ENCODE peak calls at places on chromosome 20, in ten cellular contexts. T is fibroblast of villous mesenchyme; A is NCI-H226; E is hippocampal formation; F is activated CD4-positive, alpha-beta T cell treated with anti-CD3 and anti-CD28 coated beads, Interleukin-2, amount 50 U/mL, for 48 hours; J is uterus; H is breast epithelium; S is heart left ventricle; C is tibial artery; K is suprapubic skin. I is an unnamed sample.

GRCh38 chr20:52446421-52447231 is 255.0 kb upstream of the ZFP64 start:
- DNase-seq in T (no peak), A (peak; percentile 84), E (no peak), F (no peak), J (no peak), H (no peak), S (no peak), C (no peak), K (no peak), I (no peak)

GRCh38 chr20:17938889-17939619 is 29.5 kb downstream of the SNX5 start:
- DNase-seq in T (peak; percentile 74), A (peak; percentile 19), E (peak; percentile 33), F (peak; percentile 59), J (peak; percentile 69), H (no peak), S (peak; percentile 69), C (peak; percentile 58), K (no peak), I (no peak)

GRCh38 chr20:25087186-25087929 is 5.4 kb upstream of the VSX1 start:
- DNase-seq in T (no peak), A (no peak), E (no peak), F (no peak), J (no peak), H (no peak), S (no peak), C (no peak), K (no peak), I (no peak)

GRCh38 chr20:3161316-3162079 is 1.8 kb upstream of the FASTKD5 start:
- DNase-seq in T (no peak), A (no peak), E (no peak), F (no peak), J (no peak), H (no peak), S (no peak), C (no peak), K (no peak), I (no peak)

GRCh38 chr20:23092409-23092756 is 6.3 kb upstream of the CD93 start:
- DNase-seq in T (no peak), A (peak; percentile 12), E (no peak), F (no peak), J (no peak), H (no peak), S (no peak), C (no peak), K (no peak), I (no peak)

GRCh38 chr20:62624719-62625455 is 17.4 kb upstream of the SLCO4A1 start:
- DNase-seq in T (no peak), A (no peak), E (no peak), F (no peak), J (no peak), H (peak; percentile 49), S (no peak), C (peak; percentile 72), K (no peak), I (no peak)

GRCh38 chr20:52494244-52494643 is 302.7 kb upstream of the ZFP64 start:
- DNase-seq in T (peak; percentile 77), A (peak; percentile 85), E (no peak), F (peak; percentile 55), J (peak; percentile 17), H (no peak), S (no peak), C (no peak), K (no peak), I (no peak)

GRCh38 chr20:53940883-53941546 is 129.4 kb downstream of the BCAS1 start:
- DNase-seq in T (peak; percentile 78), A (peak; percentile 53), E (peak; percentile 25), F (no peak), J (no peak), H (no peak), S (peak; percentile 52), C (peak; percentile 47), K (no peak), I (peak; percentile 63)

GRCh38 chr20:496126-496696 is 33.9 kb upstream of the TBC1D20 start:
- DNase-seq in T (peak; percentile 91), A (no peak), E (no peak), F (no peak), J (no peak), H (no peak), S (no peak), C (no peak), K (no peak), I (no peak)

GRCh38 chr20:64164123-64164836 is at the start of gene MYT1:
- DNase-seq in T (no peak), A (no peak), E (no peak), F (no peak), J (no peak), H (no peak), S (no peak), C (no peak), K (no peak), I (no peak)

GRCh38 chr20:49186535-49187329 is 1.4 kb downstream of the STAU1 start:
- DNase-seq in T (peak; percentile 78), A (peak; percentile 15), E (no peak), F (peak; percentile 70), J (peak; percentile 31), H (no peak), S (peak; percentile 32), C (peak; percentile 66), K (peak; percentile 80), I (no peak)

GRCh38 chr20:572752-573151 is 29.2 kb upstream of the CSNK2A1 start:
- DNase-seq in T (no peak), A (no peak), E (no peak), F (no peak), J (no peak), H (no peak), S (peak; percentile 56), C (no peak), K (no peak), I (no peak)

GRCh38 chr20:6044102-6044501 is 9.8 kb downstream of the LRRN4 start:
- DNase-seq in T (no peak), A (no peak), E (no peak), F (no peak), J (no peak), H (no peak), S (no peak), C (no peak), K (no peak), I (no peak)

GRCh38 chr20:50996901-50997830 is 25.7 kb downstream of the KCNG1 start:
- DNase-seq in T (peak; percentile 31), A (no peak), E (no peak), F (no peak), J (no peak), H (no peak), S (no peak), C (no peak), K (no peak), I (no peak)

GRCh38 chr20:10763117-10763516 is 89.3 kb upstream of the JAG1 start:
- DNase-seq in T (no peak), A (no peak), E (no peak), F (no peak), J (no peak), H (no peak), S (no peak), C (no peak), K (no peak), I (no peak)

GRCh38 chr20:32762754-32763201 is 593 bp downstream of the DNMT3B start:
- DNase-seq in T (no peak), A (no peak), E (no peak), F (peak; percentile 32), J (no peak), H (no peak), S (no peak), C (no peak), K (no peak), I (no peak)

GRCh38 chr20:16714765-16715164 is 15.1 kb upstream of the SNRPB2 start:
- DNase-seq in T (no peak), A (no peak), E (peak; percentile 46), F (no peak), J (no peak), H (no peak), S (no peak), C (no peak), K (no peak), I (no peak)

GRCh38 chr20:59564171-59564570 is 40.2 kb upstream of the PHACTR3 start:
- DNase-seq in T (no peak), A (no peak), E (no peak), F (no peak), J (no peak), H (no peak), S (no peak), C (no peak), K (peak; percentile 40), I (no peak)

GRCh38 chr20:62879275-62880146 is 17.9 kb upstream of the TCFL5 start:
- DNase-seq in T (no peak), A (no peak), E (no peak), F (no peak), J (no peak), H (no peak), S (no peak), C (no peak), K (no peak), I (no peak)

GRCh38 chr20:48115511-48115910 is 330.2 kb upstream of the SULF2 start:
- DNase-seq in T (no peak), A (no peak), E (no peak), F (no peak), J (no peak), H (no peak), S (no peak), C (no peak), K (no peak), I (no peak)

GRCh38 chr20:41003143-41003932 is 25.3 kb upstream of the TOP1 start:
- DNase-seq in T (peak; percentile 98), A (peak; percentile 97), E (no peak), F (peak; percentile 73), J (peak; percentile 70), H (peak; percentile 60), S (peak; percentile 51), C (peak; percentile 93), K (peak; percentile 90), I (no peak)

GRCh38 chr20:46117704-46118467 is at the start of gene CD40:
- DNase-seq in T (peak; percentile 70), A (no peak), E (no peak), F (peak; percentile 71), J (peak; percentile 92), H (peak; percentile 64), S (peak; percentile 90), C (peak; percentile 91), K (peak; percentile 87), I (peak; percentile 89)

GRCh38 chr20:46237221-46237620 is 71.1 kb downstream of the CDH22 start:
- DNase-seq in T (no peak), A (no peak), E (no peak), F (no peak), J (no peak), H (no peak), S (no peak), C (no peak), K (no peak), I (no peak)

GRCh38 chr20:41454250-41454649 is 87.6 kb upstream of the EMILIN3 start:
- DNase-seq in T (no peak), A (no peak), E (no peak), F (no peak), J (no peak), H (no peak), S (no peak), C (no peak), K (no peak), I (no peak)

GRCh38 chr20:63351811-63352591 is 9.1 kb downstream of the CHRNA4 start:
- DNase-seq in T (no peak), A (no peak), E (no peak), F (no peak), J (no peak), H (no peak), S (no peak), C (no peak), K (no peak), I (no peak)

GRCh38 chr20:24981282-24981681 is 11.3 kb downstream of the APMAP start:
- DNase-seq in T (no peak), A (no peak), E (no peak), F (no peak), J (no peak), H (no peak), S (no peak), C (no peak), K (peak; percentile 22), I (peak; percentile 19)

GRCh38 chr20:23492292-23492691 is 1.4 kb downstream of the CST8 start:
- DNase-seq in T (no peak), A (no peak), E (no peak), F (peak; percentile 24), J (no peak), H (no peak), S (no peak), C (no peak), K (no peak), I (no peak)

GRCh38 chr20:25372584-25373336 is 17.9 kb downstream of the ABHD12 start:
- DNase-seq in T (peak; percentile 89), A (peak; percentile 92), E (no peak), F (no peak), J (no peak), H (no peak), S (no peak), C (no peak), K (no peak), I (no peak)